ENCODE peak calls at places on chromosome 13, in seven cellular contexts. One of them, this sample, is unnamed.

GRCh38 chr13:107347641-107348369 is 779.9 kb upstream of the ARGLU1 start:
- DNase-seq in mammary epithelial cell: no peak
- DNase-seq in heart left ventricle: no peak
- DNase-seq in CD8-positive, alpha-beta T cell: no peak
- DNase-seq in aorta: no peak
- DNase-seq in fibroblast of lung: no peak
- DNase-seq in IMR-90: no peak
- DNase-seq in this sample: no peak

GRCh38 chr13:33099860-33100259 is 83.6 kb downstream of the KL start:
- DNase-seq in mammary epithelial cell: no peak
- DNase-seq in heart left ventricle: no peak
- DNase-seq in CD8-positive, alpha-beta T cell: no peak
- DNase-seq in aorta: no peak
- DNase-seq in fibroblast of lung: no peak
- DNase-seq in IMR-90: no peak
- DNase-seq in this sample: no peak

GRCh38 chr13:79457948-79458347 is 23.0 kb upstream of the NDFIP2 start:
- DNase-seq in mammary epithelial cell: peak; percentile 65
- DNase-seq in heart left ventricle: no peak
- DNase-seq in CD8-positive, alpha-beta T cell: no peak
- DNase-seq in aorta: no peak
- DNase-seq in fibroblast of lung: peak; percentile 86
- DNase-seq in IMR-90: peak; percentile 91
- DNase-seq in this sample: no peak

GRCh38 chr13:27792393-27793218 is at the start of gene GSX1:
- DNase-seq in mammary epithelial cell: peak; percentile 79
- DNase-seq in heart left ventricle: peak; percentile 58
- DNase-seq in CD8-positive, alpha-beta T cell: peak; percentile 11
- DNase-seq in aorta: peak; percentile 85
- DNase-seq in fibroblast of lung: peak; percentile 69
- DNase-seq in IMR-90: peak; percentile 63
- DNase-seq in this sample: peak; percentile 79

GRCh38 chr13:28532226-28533048 is 37.5 kb upstream of the FLT1 start:
- DNase-seq in mammary epithelial cell: no peak
- DNase-seq in heart left ventricle: peak; percentile 48
- DNase-seq in CD8-positive, alpha-beta T cell: no peak
- DNase-seq in aorta: peak; percentile 78
- DNase-seq in fibroblast of lung: no peak
- DNase-seq in IMR-90: no peak
- DNase-seq in this sample: no peak

GRCh38 chr13:48410199-48410598 is 2.7 kb downstream of the LPAR6 start:
- DNase-seq in mammary epithelial cell: peak; percentile 19
- DNase-seq in heart left ventricle: no peak
- DNase-seq in CD8-positive, alpha-beta T cell: no peak
- DNase-seq in aorta: no peak
- DNase-seq in fibroblast of lung: no peak
- DNase-seq in IMR-90: no peak
- DNase-seq in this sample: no peak

GRCh38 chr13:27131202-27131623 is 40.4 kb downstream of the USP12 start:
- DNase-seq in mammary epithelial cell: peak; percentile 98
- DNase-seq in heart left ventricle: no peak
- DNase-seq in CD8-positive, alpha-beta T cell: peak; percentile 46
- DNase-seq in aorta: no peak
- DNase-seq in fibroblast of lung: peak; percentile 68
- DNase-seq in IMR-90: peak; percentile 55
- DNase-seq in this sample: no peak

GRCh38 chr13:34391071-34391470 is 551.0 kb upstream of the NBEA start:
- DNase-seq in mammary epithelial cell: peak; percentile 68
- DNase-seq in heart left ventricle: no peak
- DNase-seq in CD8-positive, alpha-beta T cell: no peak
- DNase-seq in aorta: no peak
- DNase-seq in fibroblast of lung: peak; percentile 83
- DNase-seq in IMR-90: peak; percentile 5
- DNase-seq in this sample: no peak

GRCh38 chr13:26813626-26814348 is 53.2 kb upstream of the GPR12 start:
- DNase-seq in mammary epithelial cell: no peak
- DNase-seq in heart left ventricle: no peak
- DNase-seq in CD8-positive, alpha-beta T cell: no peak
- DNase-seq in aorta: no peak
- DNase-seq in fibroblast of lung: no peak
- DNase-seq in IMR-90: no peak
- DNase-seq in this sample: no peak

GRCh38 chr13:108227651-108228272 is 9.6 kb downstream of the ABHD13 start:
- DNase-seq in mammary epithelial cell: peak; percentile 5
- DNase-seq in heart left ventricle: no peak
- DNase-seq in CD8-positive, alpha-beta T cell: no peak
- DNase-seq in aorta: no peak
- DNase-seq in fibroblast of lung: peak; percentile 18
- DNase-seq in IMR-90: peak; percentile 52
- DNase-seq in this sample: peak; percentile 46

GRCh38 chr13:75770164-75771145 is 134.3 kb downstream of the LMO7 start:
- DNase-seq in mammary epithelial cell: no peak
- DNase-seq in heart left ventricle: no peak
- DNase-seq in CD8-positive, alpha-beta T cell: no peak
- DNase-seq in aorta: no peak
- DNase-seq in fibroblast of lung: peak; percentile 56
- DNase-seq in IMR-90: peak; percentile 65
- DNase-seq in this sample: no peak

DNA sequence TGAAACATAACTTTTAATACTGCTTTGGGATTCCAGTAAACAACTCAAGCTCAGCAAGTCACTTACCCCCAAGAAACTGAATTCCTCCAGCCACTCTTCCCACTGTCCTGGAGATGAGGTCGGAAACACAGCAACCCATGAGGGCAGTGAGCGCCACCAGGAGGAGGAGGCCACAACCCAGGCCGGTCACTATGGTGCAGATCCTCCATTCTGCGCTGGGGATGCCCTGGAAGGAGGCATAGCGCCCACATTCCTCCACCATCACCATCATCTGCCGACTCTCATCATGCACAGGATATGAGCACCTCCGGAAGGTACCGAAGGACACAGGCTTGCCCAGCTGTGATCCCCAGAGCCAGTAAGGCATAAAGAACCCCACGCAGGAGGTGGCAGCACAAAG is 2.2 kb downstream of the LHFPL6 start:
- DNase-seq in mammary epithelial cell: no peak
- DNase-seq in heart left ventricle: peak; percentile 72
- DNase-seq in CD8-positive, alpha-beta T cell: no peak
- DNase-seq in aorta: peak; percentile 87
- DNase-seq in fibroblast of lung: no peak
- DNase-seq in IMR-90: no peak
- DNase-seq in this sample: no peak
- H3K4me3 ChIP-seq in mammary epithelial cell: no peak overlapping the region
- H3K4me3 ChIP-seq in heart left ventricle: peak overlapping the region; percentile 91
- H3K4me3 ChIP-seq in CD8-positive, alpha-beta T cell: no peak overlapping the region
- H3K4me3 ChIP-seq in aorta: peak overlapping the region; percentile 90
- H3K4me3 ChIP-seq in fibroblast of lung: peak overlapping the region; percentile 70
- H3K4me3 ChIP-seq in IMR-90: peak overlapping the region; percentile 2
- H3K4me3 ChIP-seq in this sample: no peak overlapping the region

GRCh38 chr13:36313047-36313969 is 15.7 kb upstream of the CCDC169 start:
- DNase-seq in mammary epithelial cell: no peak
- DNase-seq in heart left ventricle: no peak
- DNase-seq in CD8-positive, alpha-beta T cell: no peak
- DNase-seq in aorta: no peak
- DNase-seq in fibroblast of lung: peak; percentile 11
- DNase-seq in IMR-90: peak; percentile 18
- DNase-seq in this sample: no peak

DNA sequence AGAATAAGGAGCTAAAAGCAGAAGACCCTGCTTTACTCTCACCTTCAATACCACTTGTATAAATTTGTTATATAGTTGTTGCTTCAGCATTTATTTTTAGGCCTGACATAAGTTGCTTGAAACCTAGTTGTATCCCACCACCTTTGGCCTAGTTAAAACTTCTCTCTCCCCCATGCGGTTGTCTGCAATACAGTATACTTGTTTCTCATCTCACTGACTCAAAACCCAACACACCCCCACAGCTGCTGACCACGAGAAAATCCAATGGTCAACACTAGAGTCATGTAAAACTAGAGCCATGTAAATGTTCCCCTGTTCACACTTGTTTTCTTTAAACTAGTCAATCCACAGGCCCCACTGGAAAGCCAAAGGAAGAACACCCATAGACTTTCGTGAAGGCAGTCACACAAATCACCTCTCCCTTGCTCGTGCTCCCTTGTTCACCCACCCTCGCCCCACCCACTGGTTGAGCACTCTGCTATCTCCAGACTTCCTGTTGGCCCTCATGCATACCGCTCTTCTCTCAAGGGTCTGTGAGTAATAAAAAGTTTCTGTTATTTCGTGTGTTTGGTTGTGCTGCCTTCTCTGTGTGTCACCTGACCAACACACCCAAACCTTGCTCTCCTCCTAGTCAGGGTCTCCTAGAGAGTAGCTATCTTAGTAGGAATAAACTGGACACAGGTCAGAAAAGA is 12.9 kb upstream of the CCDC169 start:
- DNase-seq in mammary epithelial cell: no peak
- DNase-seq in heart left ventricle: no peak
- DNase-seq in CD8-positive, alpha-beta T cell: no peak
- DNase-seq in aorta: no peak
- DNase-seq in fibroblast of lung: peak; percentile 28
- DNase-seq in IMR-90: peak; percentile 38
- DNase-seq in this sample: no peak
- H3K36me3 ChIP-seq in mammary epithelial cell: peaks cover 18% of the 10 kb centered on the region
- H3K36me3 ChIP-seq in heart left ventricle: peaks cover 87% of the 10 kb centered on the region
- H3K36me3 ChIP-seq in CD8-positive, alpha-beta T cell: no peaks in the 10 kb centered on the region
- H3K36me3 ChIP-seq in aorta: peaks cover 6% of the 10 kb centered on the region
- H3K36me3 ChIP-seq in fibroblast of lung: peaks cover 1% of the 10 kb centered on the region
- H3K36me3 ChIP-seq in IMR-90: peaks cover 26% of the 10 kb centered on the region
- H3K36me3 ChIP-seq in this sample: peaks cover 46% of the 10 kb centered on the region

GRCh38 chr13:38951525-38952313 is 38.9 kb downstream of the STOML3 start:
- DNase-seq in mammary epithelial cell: no peak
- DNase-seq in heart left ventricle: no peak
- DNase-seq in CD8-positive, alpha-beta T cell: no peak
- DNase-seq in aorta: no peak
- DNase-seq in fibroblast of lung: no peak
- DNase-seq in IMR-90: no peak
- DNase-seq in this sample: no peak
- H3K4me3 ChIP-seq in mammary epithelial cell: no peak overlapping the region
- H3K4me3 ChIP-seq in heart left ventricle: no peak overlapping the region
- H3K4me3 ChIP-seq in CD8-positive, alpha-beta T cell: no peak overlapping the region
- H3K4me3 ChIP-seq in aorta: no peak overlapping the region
- H3K4me3 ChIP-seq in fibroblast of lung: no peak overlapping the region
- H3K4me3 ChIP-seq in IMR-90: no peak overlapping the region
- H3K4me3 ChIP-seq in this sample: no peak overlapping the region

DNA sequence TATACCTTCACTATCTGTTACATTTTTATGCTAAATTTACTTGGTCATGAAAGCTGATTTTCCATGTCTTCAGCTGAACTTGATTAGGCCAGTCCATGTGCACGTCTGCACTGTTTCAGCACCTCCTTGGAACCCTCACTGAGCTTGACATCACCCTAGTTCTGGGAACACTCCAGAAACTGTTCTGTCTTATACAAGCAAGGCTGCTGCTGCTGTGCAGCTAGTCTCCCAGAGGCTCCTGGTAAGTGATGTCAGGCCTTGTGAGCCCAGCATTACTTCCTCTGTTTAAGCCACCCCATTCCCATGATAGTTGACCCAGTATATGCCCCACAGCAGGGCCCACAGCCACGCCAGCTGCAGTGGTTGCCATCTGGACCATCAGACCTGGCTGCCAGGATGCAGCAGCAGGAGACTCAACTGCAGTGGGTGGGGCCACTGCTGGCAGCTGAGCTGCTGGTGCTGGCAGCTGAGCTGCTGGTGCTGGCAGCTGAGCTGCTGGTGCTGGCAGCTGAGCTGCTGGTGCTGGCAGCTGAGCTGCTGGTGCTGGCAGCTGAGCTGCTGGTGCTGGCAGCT is 90.5 kb upstream of the AKAP11 start:
- DNase-seq in mammary epithelial cell: no peak
- DNase-seq in heart left ventricle: no peak
- DNase-seq in CD8-positive, alpha-beta T cell: no peak
- DNase-seq in aorta: no peak
- DNase-seq in fibroblast of lung: no peak
- DNase-seq in IMR-90: no peak
- DNase-seq in this sample: no peak
- H3K36me3 ChIP-seq in mammary epithelial cell: peaks cover 27% of the 10 kb centered on the region
- H3K36me3 ChIP-seq in heart left ventricle: peaks cover 41% of the 10 kb centered on the region
- H3K36me3 ChIP-seq in CD8-positive, alpha-beta T cell: no peaks in the 10 kb centered on the region
- H3K36me3 ChIP-seq in aorta: no peaks in the 10 kb centered on the region
- H3K36me3 ChIP-seq in fibroblast of lung: no peaks in the 10 kb centered on the region
- H3K36me3 ChIP-seq in IMR-90: peaks cover 11% of the 10 kb centered on the region
- H3K36me3 ChIP-seq in this sample: no peaks in the 10 kb centered on the region

This sample was measured in HAP-1.